ENCODE peak calls at places on chromosomes 7 and 10, in four cellular contexts. B is HTR-8/SVneo, G is head of caudate nucleus, Y is right cardiac atrium. P is an unnamed sample.

GRCh38 chr7:40008218-40008815 is 58.3 kb downstream of the CDK13 start:
- DNase-seq in Y (no peak), G (no peak), B (no peak), P (no peak)

GRCh38 chr10:1536341-1536740 is 201.0 kb downstream of the ADARB2 start:
- DNase-seq in Y (no peak), B (no peak), G (no peak), P (no peak)

GRCh38 chr10:122555431-122555830 is 5.1 kb upstream of the DMBT1 start:
- DNase-seq in Y (no peak), B (no peak), G (no peak), P (no peak)

GRCh38 chr10:110783509-110784103 is 88.1 kb upstream of the PDCD4 start:
- DNase-seq in G (no peak), Y (peak; percentile 62), B (no peak), P (no peak)

GRCh38 chr7:55348502-55348901 is 16.6 kb upstream of the LANCL2 start:
- DNase-seq in B (peak; percentile 46), Y (no peak), G (no peak), P (no peak)

GRCh38 chr7:36153571-36154097 is 580 bp downstream of the EEPD1 start:
- DNase-seq in Y (peak; percentile 79), G (no peak), B (no peak), P (peak; percentile 62)

GRCh38 chr7:117741962-117742361 is 131.3 kb downstream of the CTTNBP2 start:
- DNase-seq in G (no peak), Y (no peak), B (no peak), P (no peak)

GRCh38 chr7:79308176-79308575 is 145.3 kb downstream of the MAGI2 start:
- DNase-seq in B (no peak), Y (no peak), G (no peak), P (no peak)

GRCh38 chr7:33779216-33779615 is 126.1 kb upstream of the BMPER start:
- DNase-seq in B (no peak), G (no peak), Y (no peak), P (no peak)

GRCh38 chr10:71966046-71967004 is 2.1 kb downstream of the CHST3 start:
- DNase-seq in Y (no peak), B (peak; percentile 47), G (peak; percentile 67), P (no peak)

GRCh38 chr7:79312022-79312421 is 141.4 kb downstream of the MAGI2 start:
- DNase-seq in B (no peak), Y (no peak), G (no peak), P (no peak)

GRCh38 chr7:43880596-43880995 is 11.3 kb upstream of the MRPS24 start:
- DNase-seq in B (no peak), G (no peak), Y (no peak), P (no peak)

GRCh38 chr7:105782391-105783063 is 93.9 kb downstream of the ATXN7L1 start:
- DNase-seq in G (no peak), Y (no peak), B (no peak), P (no peak)

GRCh38 chr10:89942217-89942616 is 240.8 kb downstream of the KIF20B start:
- DNase-seq in B (no peak), Y (no peak), G (no peak), P (no peak)

GRCh38 chr7:40520986-40521738 is 386.4 kb downstream of the SUGCT start:
- DNase-seq in G (peak; percentile 61), Y (no peak), B (no peak), P (no peak)

GRCh38 chr7:107779647-107780099 is 23.4 kb downstream of the SLC26A3 start:
- DNase-seq in B (no peak), Y (no peak), G (no peak), P (no peak)

GRCh38 chr7:147153571-147153970 is 1037.0 kb downstream of the CNTNAP2 start:
- DNase-seq in G (no peak), B (no peak), Y (no peak), P (no peak)

GRCh38 chr7:50502947-50503346 is 52.8 kb upstream of the FIGNL1 start:
- DNase-seq in Y (peak; percentile 56), G (no peak), B (no peak), P (peak; percentile 32)

GRCh38 chr7:31046723-31047122 is 5.4 kb upstream of the ADCYAP1R1 start:
- DNase-seq in B (no peak), Y (no peak), G (no peak), P (no peak)

GRCh38 chr10:112307631-112308502 is 24.7 kb downstream of the TECTB start:
- DNase-seq in Y (peak; percentile 60), B (peak; percentile 33), G (peak; percentile 41), P (no peak)

GRCh38 chr7:45920543-45921380 is at the start of gene IGFBP3:
- DNase-seq in B (peak; percentile 48), G (peak; percentile 33), Y (peak; percentile 88), P (peak; percentile 56)

GRCh38 chr10:119245272-119245671 is 37.9 kb downstream of the GRK5 start:
- DNase-seq in B (no peak), Y (no peak), G (no peak), P (no peak)

GRCh38 chr7:148772297-148773089 is 73.8 kb downstream of the CUL1 start:
- DNase-seq in G (peak; percentile 30), Y (no peak), B (peak; percentile 71), P (no peak)

P was measured in ovary.